ENCODE peak calls at places on chromosomes 12 and 14, in six cellular contexts. Q, N, E, H, A and D are unnamed samples.

GRCh38 chr12:76450690-76451089 is 102.5 kb upstream of the BBS10 start:
- DNase-seq in Q (no peak), A (peak), H (peak), E (no peak), N (peak), D (no peak)

GRCh38 chr12:49133590-49133989 is 2.4 kb upstream of the TUBA1B start:
- DNase-seq in H (no peak), Q (no peak), E (no peak), N (no peak), A (no peak), D (no peak)

GRCh38 chr12:109440851-109441490 is 36.1 kb downstream of the KCTD10 start:
- DNase-seq in A (no peak), E (no peak), N (no peak), H (no peak), Q (no peak), D (no peak)

GRCh38 chr12:120261951-120262851 is 3.3 kb downstream of the PXN start:
- DNase-seq in A (peak), H (peak), Q (no peak), E (no peak), N (peak), D (no peak)

GRCh38 chr12:111428728-111429175 is 23.0 kb downstream of the SH2B3 start:
- DNase-seq in Q (no peak), H (peak), A (no peak), E (no peak), N (no peak), D (peak)

GRCh38 chr14:66495214-66496098 is 9.3 kb downstream of the CCDC196 start:
- DNase-seq in A (peak), E (peak), H (peak), N (peak), Q (peak), D (peak)

GRCh38 chr12:109534456-109534855 is 38.8 kb downstream of the MMAB start:
- DNase-seq in Q (no peak), A (no peak), H (no peak), E (no peak), N (no peak), D (no peak)

GRCh38 chr12:95083938-95084337 is 10.5 kb upstream of the NR2C1 start:
- DNase-seq in A (no peak), H (peak), E (no peak), Q (no peak), N (no peak), D (no peak)

GRCh38 chr12:48288387-48289268 is 62.1 kb downstream of the ZNF641 start:
- DNase-seq in Q (no peak), H (no peak), N (no peak), E (no peak), A (no peak), D (no peak)

GRCh38 chr14:92728781-92729364 is 19.6 kb downstream of the LGMN start:
- DNase-seq in Q (no peak), A (no peak), E (no peak), N (no peak), H (peak), D (peak)

GRCh38 chr12:92242917-92243316 is 97.3 kb upstream of the BTG1 start:
- DNase-seq in A (no peak), H (no peak), N (no peak), Q (no peak), E (no peak), D (peak)

GRCh38 chr14:90644882-90645281 is 171.3 kb downstream of the TTC7B start:
- DNase-seq in N (no peak), H (no peak), E (peak), Q (no peak), A (no peak), D (peak)

GRCh38 chr14:105577339-105577861 is 51.0 kb downstream of the TMEM121 start:
- DNase-seq in A (no peak), H (no peak), E (no peak), Q (no peak), N (no peak), D (peak)

GRCh38 chr12:79615596-79616560 is 74.9 kb downstream of the PAWR start:
- DNase-seq in N (no peak), A (no peak), H (no peak), Q (peak), E (no peak), D (no peak)

GRCh38 chr14:74135386-74135785 is 50.6 kb downstream of the LIN52 start:
- DNase-seq in H (no peak), A (no peak), Q (no peak), N (no peak), E (no peak), D (no peak)
- TF ChIP-seq MYC in H (no peak), A (no peak), Q (no peak), N (no peak), E (no peak), D (no peak)

DNA sequence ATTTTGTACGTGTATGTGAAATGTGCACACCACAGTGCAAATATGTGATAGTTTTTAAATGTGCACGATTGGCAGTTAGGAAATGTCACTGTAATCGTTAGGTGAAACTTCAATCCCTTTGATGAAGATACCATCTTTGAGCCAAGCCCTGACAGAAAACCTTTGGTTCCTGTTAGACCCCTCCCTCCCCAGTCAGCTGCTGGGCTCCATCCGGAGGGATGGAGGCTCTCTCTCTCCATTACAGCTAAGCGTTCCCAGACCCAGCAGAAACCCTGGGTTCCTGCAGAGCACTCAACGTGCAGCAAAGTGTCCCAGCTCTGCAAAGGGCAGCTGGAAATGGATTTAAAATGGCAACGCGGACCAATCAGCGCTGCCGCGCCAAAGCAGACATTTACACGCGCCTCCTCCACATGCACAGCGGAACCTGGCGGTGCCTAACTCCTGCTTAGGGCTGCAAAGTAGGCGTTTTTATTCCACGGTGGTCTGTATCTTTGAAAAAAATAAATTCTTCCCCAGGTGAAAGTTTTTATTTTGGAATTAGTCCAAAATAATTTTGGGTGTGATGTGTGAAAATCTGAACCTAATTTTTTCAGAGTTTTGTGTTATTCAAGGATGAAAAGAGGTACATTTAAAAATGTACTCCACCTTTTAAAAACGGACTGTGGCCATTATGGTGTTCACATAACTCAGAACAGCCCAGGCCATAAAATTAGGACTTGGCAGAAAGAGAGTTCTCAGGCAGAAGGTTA is 1.4 kb upstream of the HMGA2 start:
- DNase-seq in E (peak), Q (no peak), N (peak), H (peak), A (no peak), D (peak)
- H3K4me3 ChIP-seq in E (peak), Q (no peak), N (peak), H (peak), A (no peak), D (peak)

GRCh38 chr12:6689000-6689882 is at the start of gene ZNF384:
- DNase-seq in E (peak), H (peak), N (peak), Q (peak), A (peak), D (peak)
- TF ChIP-seq CTCF in E (peak), H (peak), N (no peak), Q (peak), A (no peak), D (no peak)

GRCh38 chr14:24179961-24180726 is 8.3 kb downstream of the REC8 start:
- DNase-seq in N (no peak), A (no peak), Q (no peak), H (peak), E (no peak), D (no peak)
- TF ChIP-seq MYC in N (no peak), A (no peak), Q (no peak), H (no peak), E (no peak), D (no peak)

GRCh38 chr14:36662543-36663403 is 1.1 kb downstream of the PAX9 start:
- DNase-seq in H (no peak), E (no peak), A (peak), Q (no peak), N (peak), D (no peak)
- H3K4me3 ChIP-seq in H (peak), E (no peak), A (peak), Q (no peak), N (peak), D (no peak)

GRCh38 chr12:128137140-128137539 is 129.8 kb upstream of the TMEM132C start:
- DNase-seq in E (no peak), Q (no peak), H (no peak), A (no peak), N (no peak), D (peak)

GRCh38 chr12:128133321-128134050 is 133.5 kb upstream of the TMEM132C start:
- DNase-seq in E (no peak), A (no peak), N (no peak), Q (no peak), H (no peak), D (no peak)

DNA sequence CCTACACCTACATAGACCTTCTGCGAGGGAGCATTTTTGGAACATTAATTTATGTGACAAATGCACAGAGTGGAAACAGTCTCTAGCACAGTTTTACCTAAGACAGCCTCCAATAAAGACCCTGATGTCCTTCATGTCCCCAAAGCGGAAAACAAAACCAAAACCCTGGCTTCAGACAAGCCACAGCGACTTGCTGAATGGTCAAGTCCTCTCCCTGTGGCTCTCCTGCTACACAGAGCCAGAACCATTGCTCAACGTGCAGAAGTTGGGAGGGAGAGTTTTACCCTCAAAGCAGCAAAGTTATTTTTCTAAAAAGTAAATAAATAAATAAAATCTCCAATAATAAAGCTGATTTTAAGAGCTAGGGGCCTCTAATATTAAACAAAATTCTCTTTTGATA is 135.0 kb upstream of the TMEM132C start:
- DNase-seq in H (no peak), N (no peak), E (no peak), A (no peak), Q (no peak), D (no peak)
- TF ChIP-seq CTCF in H (no peak), N (no peak), E (no peak), A (no peak), Q (no peak), D (no peak)

DNA sequence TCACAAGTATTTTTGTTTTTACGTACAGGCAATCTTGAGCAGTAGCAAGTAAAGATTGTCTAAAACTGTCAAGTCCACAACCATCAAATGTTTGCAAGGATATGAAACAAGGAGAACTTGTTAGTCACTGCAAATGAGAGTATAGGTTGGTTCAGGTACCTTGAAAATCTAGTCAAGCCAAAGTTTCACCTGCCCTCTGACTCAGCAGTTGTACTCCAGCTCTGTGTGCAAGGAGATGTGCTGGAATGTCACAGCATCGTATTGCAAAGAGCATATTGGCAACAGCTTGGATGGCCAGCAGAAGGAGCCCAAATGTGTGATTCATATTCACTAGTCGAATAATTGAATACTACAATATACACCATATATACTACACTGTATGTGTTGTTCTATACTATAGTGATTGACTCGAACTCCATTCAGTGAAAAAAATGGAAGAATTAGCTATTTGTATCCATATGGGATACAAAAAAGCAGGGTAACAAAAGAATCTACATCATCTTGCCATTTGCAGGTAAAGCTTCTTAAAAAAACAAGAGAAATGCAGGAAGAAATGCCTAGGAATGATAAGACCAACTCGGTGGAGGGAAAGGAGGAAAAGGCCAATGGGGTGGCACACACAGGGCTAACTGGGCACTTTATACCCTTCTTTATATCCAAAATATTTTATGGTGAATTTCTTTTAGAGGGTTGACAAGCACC is 44.0 kb downstream of the EID3 start:
- DNase-seq in E (no peak), N (no peak), H (no peak), Q (no peak), A (no peak), D (no peak)
- TF ChIP-seq MYC in E (no peak), N (no peak), H (no peak), Q (no peak), A (no peak), D (no peak)

GRCh38 chr14:68780358-68781160 is 12.3 kb downstream of the ZFP36L1 start:
- DNase-seq in N (no peak), A (peak), H (peak), Q (no peak), E (no peak), D (peak)

GRCh38 chr14:68783408-68784297 is 9.2 kb downstream of the ZFP36L1 start:
- DNase-seq in N (no peak), H (no peak), A (no peak), Q (no peak), E (peak), D (no peak)

GRCh38 chr14:68784298-68784910 is 8.5 kb downstream of the ZFP36L1 start:
- DNase-seq in N (peak), E (peak), H (peak), A (no peak), Q (no peak), D (no peak)

GRCh38 chr14:68781161-68782021 is 11.5 kb downstream of the ZFP36L1 start:
- DNase-seq in N (no peak), H (no peak), A (no peak), E (no peak), Q (no peak), D (no peak)

GRCh38 chr14:68782091-68782981 is 10.5 kb downstream of the ZFP36L1 start:
- DNase-seq in E (no peak), H (no peak), N (no peak), Q (no peak), A (no peak), D (no peak)
- H3K4me3 ChIP-seq in E (no peak), H (no peak), N (no peak), Q (no peak), A (no peak), D (no peak)

DNA sequence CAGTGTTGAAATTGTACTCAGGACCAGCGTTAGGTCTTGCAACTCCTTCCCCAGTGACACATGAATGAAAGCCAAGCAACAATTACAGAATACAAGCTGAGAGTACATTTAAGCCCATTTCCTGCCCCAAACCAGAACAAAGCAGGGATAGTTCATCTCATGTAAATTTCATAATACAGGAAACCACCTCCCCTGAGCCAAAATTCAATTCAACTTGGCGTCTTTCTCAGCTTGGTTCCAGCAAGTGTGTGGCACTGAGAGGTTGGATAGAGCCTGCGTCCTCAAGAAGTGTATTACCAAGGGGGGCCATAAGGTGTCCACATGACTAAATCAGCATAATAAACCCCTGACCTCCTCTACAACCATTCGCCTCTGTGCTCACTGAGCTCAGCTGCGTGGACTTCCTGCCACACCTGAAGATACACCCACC is 278.9 kb upstream of the CRY1 start:
- DNase-seq in H (no peak), E (no peak), Q (no peak), N (no peak), A (no peak), D (peak)
- TF ChIP-seq CTCF in H (no peak), E (no peak), Q (no peak), N (no peak), A (no peak), D (no peak)

DNA sequence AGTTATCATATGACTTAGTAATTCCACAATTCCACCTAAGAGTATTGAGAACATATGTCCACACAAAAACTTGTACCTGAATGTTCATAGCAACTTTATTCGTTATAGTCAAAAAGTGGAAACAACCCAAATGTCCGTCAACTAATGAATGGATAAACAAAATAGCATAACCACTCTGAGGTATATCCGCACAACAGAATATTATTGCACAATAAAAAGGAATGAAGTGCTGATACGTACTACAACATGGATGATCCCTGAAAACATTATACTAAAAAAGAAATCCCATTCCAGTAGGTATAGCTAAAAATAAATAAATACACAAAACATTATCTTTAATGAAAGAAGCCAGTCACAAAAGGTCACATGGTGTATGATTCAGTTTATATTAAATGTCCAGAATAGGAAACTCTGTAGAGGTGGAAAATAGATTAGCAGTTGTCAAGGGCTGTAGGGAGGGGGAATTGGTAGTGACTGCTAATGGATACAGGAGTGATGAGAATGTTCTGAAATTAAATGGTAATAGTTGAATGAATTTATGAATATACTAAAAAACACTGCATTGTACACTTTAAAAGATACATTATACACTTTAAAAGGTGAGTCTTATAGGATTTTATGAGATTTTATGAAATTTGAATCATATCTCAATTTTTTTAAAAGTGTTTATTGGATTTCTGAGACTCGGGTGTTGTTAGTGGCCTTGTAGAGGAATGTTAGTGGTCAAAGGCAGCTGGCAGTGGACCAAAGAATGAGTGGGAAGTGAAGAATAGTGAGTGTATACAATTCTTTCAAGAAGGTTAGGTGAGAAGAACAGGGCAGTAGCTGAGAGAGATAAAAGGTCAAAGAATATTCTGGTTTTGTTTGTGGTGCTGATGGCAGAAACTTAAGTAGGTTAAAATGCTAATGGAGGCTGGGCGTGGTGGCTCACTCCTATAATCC is 36.3 kb upstream of the BAZ1A start:
- DNase-seq in N (no peak), Q (no peak), A (no peak), E (no peak), H (peak), D (no peak)
- TF ChIP-seq MYC in N (no peak), Q (no peak), A (no peak), E (no peak), H (no peak), D (no peak)